ENCODE peak calls at places on chromosomes 13 and 19, in ten cellular contexts. V, B, L, M, X, C, Q, Z, N and W are unnamed samples.

GRCh38 chr13:26946675-26947342 is 186.2 kb upstream of the GPR12 start:
- DNase-seq in V (peak), Q (no peak), L (no peak), Z (peak), B (peak), C (no peak), N (no peak), X (peak), M (no peak), W (peak)

GRCh38 chr19:14081797-14082674 is 3.5 kb downstream of the C19orf67 start:
- DNase-seq in V (no peak), X (no peak), B (no peak), M (peak), L (no peak), Q (no peak), Z (no peak), N (peak), C (no peak), W (no peak)

GRCh38 chr13:40440990-40441820 is 225.2 kb downstream of the FOXO1 start:
- DNase-seq in L (no peak), Q (no peak), B (no peak), M (peak), C (no peak), N (peak), V (no peak), Z (peak), X (no peak), W (no peak)

GRCh38 chr13:25172303-25172630 is 179 bp upstream of the AMER2 start:
- DNase-seq in Q (no peak), X (no peak), Z (no peak), M (no peak), N (no peak), B (no peak), C (no peak), V (no peak), L (no peak), W (no peak)

GRCh38 chr13:105035092-105035491 is 1500.4 kb downstream of the EFNB2 start:
- DNase-seq in V (peak), Z (no peak), X (no peak), B (no peak), L (no peak), N (no peak), Q (no peak), M (no peak), C (no peak), W (no peak)

GRCh38 chr13:46908511-46908910 is 11.7 kb upstream of the HTR2A start:
- DNase-seq in L (no peak), Z (peak), M (no peak), B (no peak), C (no peak), Q (no peak), N (no peak), V (no peak), X (no peak), W (no peak)

GRCh38 chr13:57627663-57628062 is 3.9 kb upstream of the PCDH17 start:
- DNase-seq in Q (no peak), B (peak), X (no peak), V (peak), L (no peak), N (no peak), C (no peak), M (no peak), Z (peak), W (no peak)

GRCh38 chr13:71515639-71516038 is 351.4 kb downstream of the DACH1 start:
- DNase-seq in X (no peak), Q (no peak), V (no peak), B (no peak), L (no peak), Z (no peak), C (no peak), N (no peak), M (no peak), W (no peak)

GRCh38 chr13:41515491-41516139 is 58.3 kb downstream of the RGCC start:
- DNase-seq in L (no peak), M (no peak), N (no peak), B (no peak), V (no peak), C (no peak), X (no peak), Q (no peak), Z (no peak), W (no peak)

GRCh38 chr13:28609936-28610335 is 49.0 kb upstream of the POMP start:
- DNase-seq in Z (peak), B (no peak), N (no peak), M (no peak), C (no peak), V (no peak), Q (no peak), L (no peak), X (no peak), W (no peak)

GRCh38 chr13:94494021-94494420 is 14.5 kb upstream of the DCT start:
- DNase-seq in C (no peak), M (no peak), Q (no peak), N (no peak), B (no peak), L (no peak), Z (no peak), X (no peak), V (peak), W (no peak)

GRCh38 chr19:38120471-38121030 is 103.5 kb downstream of the DPF1 start:
- DNase-seq in N (no peak), M (no peak), X (no peak), V (no peak), B (no peak), L (no peak), Q (no peak), Z (peak), C (no peak), W (no peak)